ENCODE peak calls at places on chromosomes 1 and 21, in four cellular contexts. O is GM12878, F is H1, V is HepG2. S is an unnamed sample.

GRCh38 chr1:17665950-17666720 is 89.0 kb upstream of the ACTL8 start:
- DNase-seq in V (no peak), F (no peak), O (no peak), S (no peak)

GRCh38 chr21:29904359-29905282 is 35.2 kb downstream of the GRIK1 start:
- DNase-seq in O (no peak), V (no peak), F (no peak), S (no peak)

GRCh38 chr1:41805771-41806471 is 112.8 kb downstream of the HIVEP3 start:
- DNase-seq in V (no peak), F (no peak), O (no peak), S (no peak)

GRCh38 chr21:33380483-33380998 is 22.7 kb upstream of the IFNGR2 start:
- DNase-seq in V (peak; percentile 75), O (peak; percentile 95), F (peak; percentile 41), S (peak; percentile 50)

GRCh38 chr1:33137800-33138199 is 44.0 kb downstream of the TRIM62 start:
- DNase-seq in V (peak; percentile 32), F (no peak), O (no peak), S (no peak)

GRCh38 chr1:22520871-22521270 is 42.4 kb upstream of the EPHA8 start:
- DNase-seq in F (no peak), V (no peak), O (no peak), S (no peak)

GRCh38 chr1:203427451-203427850 is 48.2 kb upstream of the PRELP start:
- DNase-seq in F (no peak), O (no peak), V (no peak), S (no peak)

GRCh38 chr1:245216356-245217110 is 61.7 kb downstream of the KIF26B start:
- DNase-seq in O (no peak), F (no peak), V (no peak), S (no peak)

DNA sequence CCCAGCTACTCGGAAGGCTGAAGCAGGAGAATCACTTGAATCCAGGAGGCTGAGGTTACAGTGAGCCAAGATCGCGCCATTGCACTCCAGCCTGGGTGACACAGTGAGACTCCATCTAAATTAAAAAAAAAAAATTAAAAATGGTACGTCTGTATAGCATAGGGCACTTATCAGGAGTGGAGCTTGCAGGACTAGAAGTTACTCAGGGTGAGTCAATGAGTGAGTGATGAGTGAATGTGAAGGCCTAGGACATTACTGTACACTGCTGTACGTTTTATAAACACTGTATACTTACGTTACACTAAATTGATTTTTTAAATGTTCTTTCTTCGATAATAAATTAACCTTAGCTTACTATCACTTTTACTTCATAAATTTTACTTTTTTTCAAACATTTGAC is 183.6 kb downstream of the NR5A2 start:
- DNase-seq in O (no peak), F (no peak), V (no peak), S (no peak)
- TF ChIP-seq YY1 in O (no peak), F (no peak), V (no peak), S (no peak)

GRCh38 chr1:209430107-209430506 is 153.4 kb upstream of the CAMK1G start:
- DNase-seq in O (no peak), F (no peak), V (no peak), S (no peak)
- H3K9ac ChIP-seq in O (no peak overlapping the region), F (no peak overlapping the region), V (no peak overlapping the region), S (peak overlapping the region; percentile 76)

GRCh38 chr1:36400825-36401601 is 3.3 kb upstream of the LSM10 start:
- DNase-seq in F (peak; percentile 93), V (peak; percentile 93), O (no peak), S (no peak)
- TF ChIP-seq SUZ12 in F (no peak), V (no peak), O (no peak), S (no peak)

DNA sequence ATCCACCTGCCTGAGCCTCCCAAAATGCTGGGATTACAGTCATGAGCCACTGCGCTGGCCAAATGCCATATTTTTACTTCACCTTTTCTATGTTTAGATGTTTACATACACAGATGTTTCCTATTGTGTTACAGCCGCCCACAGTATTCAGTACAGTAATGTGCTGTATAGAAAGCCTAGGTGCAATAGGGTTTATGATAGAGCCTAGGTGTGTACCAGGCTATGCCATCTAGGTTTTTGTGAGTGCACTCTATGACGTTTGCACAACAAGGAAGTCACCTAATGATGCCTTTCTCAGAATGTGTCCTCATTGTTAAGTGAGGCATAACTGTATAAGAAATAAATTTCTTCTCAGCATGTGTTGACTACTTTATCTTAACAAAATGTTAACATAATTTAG is 153.5 kb downstream of the CHRM3 start:
- DNase-seq in O (no peak), F (no peak), V (no peak), S (no peak)
- TF ChIP-seq YY1 in O (no peak), F (no peak), V (no peak), S (no peak)

GRCh38 chr21:16580661-16581060 is 850.9 kb downstream of the USP25 start:
- DNase-seq in V (no peak), F (no peak), O (no peak), S (no peak)
- H3K9ac ChIP-seq in V (no peak overlapping the region), F (no peak overlapping the region), O (no peak overlapping the region), S (no peak overlapping the region)

GRCh38 chr1:221696045-221696444 is 45.8 kb downstream of the DUSP10 start:
- DNase-seq in F (no peak), V (no peak), O (no peak), S (no peak)
- TF ChIP-seq SUZ12 in F (no peak), V (no peak), O (no peak), S (no peak)

GRCh38 chr1:154765970-154766369 is 104.1 kb downstream of the KCNN3 start:
- DNase-seq in V (peak; percentile 35), F (no peak), O (no peak), S (no peak)
- TF ChIP-seq YY1 in V (no peak), F (peak; percentile 46), O (no peak), S (no peak)

GRCh38 chr1:2049225-2049516 is 1.0 kb upstream of the PRKCZ start:
- DNase-seq in V (no peak), F (no peak), O (no peak), S (no peak)
- H3K9ac ChIP-seq in V (peak overlapping the region; percentile 91), F (no peak overlapping the region), O (no peak overlapping the region), S (peak overlapping the region; percentile 65)

GRCh38 chr1:77831976-77832695 is 52.7 kb downstream of the MIGA1 start:
- DNase-seq in O (no peak), V (no peak), F (no peak), S (no peak)
- TF ChIP-seq SUZ12 in O (no peak), V (no peak), F (no peak), S (no peak)

GRCh38 chr1:214377886-214378285 is 96.9 kb downstream of the SMYD2 start:
- DNase-seq in V (no peak), F (no peak), O (no peak), S (no peak)
- TF ChIP-seq YY1 in V (no peak), F (no peak), O (no peak), S (no peak)